ENCODE peak calls at places on chromosomes 7 and 10, in six cellular contexts. A is prostate gland, D is endothelial cell of umbilical vein, C is IMR-90, X is esophagus squamous epithelium, P is H1. T is an unnamed sample. For H3K4me1, the result is how much of the 10 kb centered on the place peaks cover.

GRCh38 chr7:39407139-39407538 is 159.1 kb upstream of the YAE1 start:
- DNase-seq in A (no peak), D (no peak), C (no peak), X (no peak), P (no peak), T (no peak)

GRCh38 chr10:28714401-28715053 is 37.2 kb downstream of the BAMBI start:
- DNase-seq in A (no peak), D (no peak), C (no peak), X (no peak), P (no peak), T (no peak)

GRCh38 chr7:157080111-157080730 is 58.5 kb upstream of the UBE3C start:
- DNase-seq in A (no peak), D (no peak), C (peak), X (no peak), P (no peak), T (no peak)

GRCh38 chr10:69045441-69046300 is 42.2 kb upstream of the SRGN start:
- DNase-seq in A (no peak), D (no peak), C (peak), X (no peak), P (no peak), T (no peak)

GRCh38 chr10:22259280-22259679 is 41.5 kb upstream of the EBLN1 start:
- DNase-seq in A (no peak), D (no peak), C (no peak), X (no peak), P (no peak), T (no peak)

GRCh38 chr7:70193514-70193913 is 595.2 kb downstream of the AUTS2 start:
- DNase-seq in A (no peak), D (no peak), C (peak), X (no peak), P (no peak), T (peak)

GRCh38 chr7:134364619-134365037 is 47.9 kb upstream of the SLC35B4 start:
- DNase-seq in A (no peak), D (peak), C (peak), X (no peak), P (no peak), T (no peak)

GRCh38 chr7:18566829-18567228 is 71.3 kb downstream of the HDAC9 start:
- DNase-seq in A (no peak), D (no peak), C (no peak), X (no peak), P (no peak), T (peak)

GRCh38 chr7:22872087-22872807 is 49.6 kb upstream of the TOMM7 start:
- DNase-seq in A (no peak), D (no peak), C (no peak), X (no peak), P (no peak), T (no peak)

GRCh38 chr10:100334762-100335161 is 4.7 kb upstream of the PKD2L1 start:
- DNase-seq in A (no peak), D (no peak), C (no peak), X (no peak), P (no peak), T (no peak)

GRCh38 chr10:21518629-21519321 is 6.7 kb downstream of the SKIDA1 start:
- DNase-seq in A (no peak), D (peak), C (peak), X (no peak), P (no peak), T (no peak)

GRCh38 chr10:123009105-123009805 is 449 bp downstream of the ACADSB start:
- DNase-seq in A (peak), D (peak), C (no peak), X (no peak), P (no peak), T (peak)

GRCh38 chr10:22321831-22322662 is 1.1 kb downstream of the BMI1 start:
- DNase-seq in A (no peak), D (peak), C (no peak), X (no peak), P (no peak), T (no peak)

GRCh38 chr10:132891994-132892393 is 50.4 kb downstream of the CFAP46 start:
- DNase-seq in A (no peak), D (no peak), C (peak), X (no peak), P (no peak), T (no peak)

GRCh38 chr7:114153700-114154099 is 234.9 kb upstream of the PPP1R3A start:
- DNase-seq in A (no peak), D (no peak), C (no peak), X (no peak), P (no peak), T (no peak)

GRCh38 chr7:117014673-117015133 is 61.4 kb downstream of the ST7 start:
- DNase-seq in A (peak), D (peak), C (peak), X (no peak), P (no peak), T (peak)

GRCh38 chr10:12504176-12504575 is 154.8 kb downstream of the CAMK1D start:
- DNase-seq in A (no peak), D (no peak), C (no peak), X (no peak), P (no peak), T (no peak)

GRCh38 chr10:63355682-63356081 is 110.1 kb downstream of the JMJD1C start:
- DNase-seq in A (no peak), D (no peak), C (no peak), X (no peak), P (no peak), T (no peak)

GRCh38 chr7:49860293-49860692 is 86.9 kb downstream of the VWC2 start:
- DNase-seq in A (no peak), D (no peak), C (no peak), X (no peak), P (no peak), T (no peak)

GRCh38 chr7:15041226-15041625 is 138.7 kb upstream of the DGKB start:
- DNase-seq in A (no peak), D (peak), C (peak), X (no peak), P (no peak), T (no peak)

GRCh38 chr10:95034401-95034800 is 34.9 kb downstream of the CYP2C8 start:
- DNase-seq in A (no peak), D (no peak), C (no peak), X (no peak), P (no peak), T (no peak)

GRCh38 chr10:4006051-4006450 is 221.0 kb upstream of the KLF6 start:
- DNase-seq in A (no peak), D (no peak), C (no peak), X (no peak), P (no peak), T (no peak)

GRCh38 chr7:150941983-150942590 is 36.0 kb downstream of the KCNH2 start:
- DNase-seq in A (no peak), D (no peak), C (no peak), X (no peak), P (no peak), T (peak)

GRCh38 chr7:88020953-88021650 is 87.1 kb downstream of the ADAM22 start:
- DNase-seq in A (no peak), D (peak), C (no peak), X (no peak), P (no peak), T (no peak)

DNA sequence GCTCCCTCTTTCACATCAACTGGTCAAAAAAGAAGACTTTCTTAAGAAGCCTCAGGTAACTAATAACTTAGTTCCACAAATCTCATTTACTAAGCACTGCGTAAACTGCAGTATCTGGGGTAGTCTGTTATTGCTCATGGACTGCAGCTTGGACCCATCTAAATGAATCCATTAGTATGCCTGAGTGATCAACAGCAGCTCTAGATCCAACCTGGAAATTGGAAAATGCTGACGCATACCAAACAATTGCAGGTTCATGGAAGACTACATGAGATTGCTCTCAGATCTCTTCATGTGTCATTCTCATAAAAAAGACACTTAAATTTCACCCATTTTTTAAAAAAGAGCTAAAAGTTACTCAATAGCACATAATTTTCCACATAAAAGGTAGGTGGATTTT is 121.6 kb downstream of the IDE start:
- DNase-seq in A (no peak), D (no peak), C (no peak), X (no peak), P (no peak), T (no peak)
- H3K27ac ChIP-seq in A (no peak), D (no peak), C (no peak), X (no peak), P (no peak), T (no peak)

GRCh38 chr7:128777156-128778123 is 1.8 kb upstream of the OPN1SW start:
- DNase-seq in A (no peak), D (peak), C (peak), X (no peak), P (no peak), T (no peak)

GRCh38 chr7:128773604-128774003 is 2.0 kb downstream of the OPN1SW start:
- DNase-seq in A (no peak), D (no peak), C (no peak), X (no peak), P (no peak), T (no peak)

GRCh38 chr7:128775744-128776474 is at the start of gene OPN1SW:
- DNase-seq in A (no peak), D (no peak), C (no peak), X (no peak), P (no peak), T (no peak)

GRCh38 chr7:128774029-128774689 is 1.4 kb downstream of the OPN1SW start:
- DNase-seq in A (no peak), D (no peak), C (no peak), X (no peak), P (no peak), T (no peak)

DNA sequence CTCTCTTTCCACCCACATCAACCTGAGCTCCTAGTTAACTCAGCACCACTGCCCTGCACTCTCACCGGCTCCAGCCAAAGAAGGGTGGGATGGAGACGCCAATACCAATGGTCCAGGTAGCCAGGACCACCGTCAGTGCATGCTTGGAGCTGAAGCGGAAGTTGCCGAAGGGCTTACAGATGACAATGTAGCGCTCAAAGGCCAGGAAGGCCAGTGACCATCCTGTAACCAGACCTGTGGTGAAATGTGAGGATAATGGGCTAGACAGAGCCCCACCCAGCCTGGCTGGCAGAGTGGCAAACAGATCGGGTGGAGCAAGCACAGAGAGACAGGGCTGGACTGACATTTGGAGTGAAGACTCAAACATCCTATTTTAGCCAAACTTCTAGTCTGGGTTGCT is 673 bp downstream of the OPN1SW start:
- DNase-seq in A (no peak), D (no peak), C (no peak), X (no peak), P (no peak), T (no peak)
- TF ChIP-seq POLR2A in A (no peak), D (no peak), C (no peak), X (no peak), P (no peak), T (no peak)

GRCh38 chr10:30529373-30529998 is 95.5 kb downstream of the MAP3K8 start:
- DNase-seq in A (peak), D (no peak), C (no peak), X (peak), P (no peak), T (peak)
- H3K4me1 ChIP-seq in A (under half), D (under half), C (under half), X (under half), P (under half), T (under half)

DNA sequence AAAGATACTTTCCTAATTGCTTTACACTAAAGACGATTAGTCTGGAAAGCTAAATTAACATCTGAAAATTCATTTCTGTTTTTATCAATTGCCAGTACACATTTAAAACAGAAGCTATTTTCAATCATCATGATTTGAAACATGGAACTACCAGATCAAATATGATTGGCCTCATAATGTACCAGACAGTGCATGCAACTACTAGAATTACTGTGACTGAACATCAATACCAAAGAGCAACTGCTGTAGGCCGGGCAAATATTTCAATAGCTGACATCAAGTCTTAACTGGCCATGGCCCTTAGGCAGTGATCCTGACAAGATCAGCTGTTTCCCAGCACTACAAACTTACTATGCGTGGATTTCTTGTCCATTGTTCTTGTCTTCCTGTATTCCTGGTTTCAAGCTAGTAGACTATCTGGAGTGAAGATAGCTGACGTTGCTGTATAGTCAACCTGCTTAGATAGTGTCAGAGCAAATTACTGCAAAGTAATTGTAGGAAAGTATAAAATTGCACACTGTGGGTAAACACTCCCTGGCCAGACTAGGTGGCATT is 21.7 kb upstream of the WNT16 start:
- DNase-seq in A (no peak), D (no peak), C (no peak), X (no peak), P (no peak), T (no peak)
- H3K27ac ChIP-seq in A (no peak), D (no peak), C (no peak), X (no peak), P (no peak), T (no peak)

DNA sequence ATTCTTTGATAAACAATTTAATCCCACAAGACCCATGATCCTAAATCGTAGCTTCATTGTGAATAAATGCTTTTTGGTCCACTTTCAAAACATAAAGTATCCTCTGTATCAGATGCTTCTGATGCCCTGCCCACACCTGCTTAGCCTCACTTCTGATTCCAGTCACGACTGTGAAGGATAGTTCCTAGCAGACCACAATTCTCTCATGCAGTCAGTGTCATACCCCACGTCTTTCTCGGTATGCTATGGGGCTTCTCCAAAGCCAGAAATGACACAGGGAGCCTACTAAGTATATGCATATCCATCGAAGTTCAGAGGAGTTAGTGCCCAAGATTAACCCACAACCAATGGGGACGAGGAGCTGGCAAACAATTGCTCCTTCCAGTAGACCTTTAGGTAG is 27.6 kb upstream of the CTNNA3 start:
- DNase-seq in A (no peak), D (no peak), C (no peak), X (no peak), P (no peak), T (no peak)
- TF ChIP-seq POLR2A in A (no peak), D (no peak), C (no peak), X (no peak), P (no peak), T (no peak)

DNA sequence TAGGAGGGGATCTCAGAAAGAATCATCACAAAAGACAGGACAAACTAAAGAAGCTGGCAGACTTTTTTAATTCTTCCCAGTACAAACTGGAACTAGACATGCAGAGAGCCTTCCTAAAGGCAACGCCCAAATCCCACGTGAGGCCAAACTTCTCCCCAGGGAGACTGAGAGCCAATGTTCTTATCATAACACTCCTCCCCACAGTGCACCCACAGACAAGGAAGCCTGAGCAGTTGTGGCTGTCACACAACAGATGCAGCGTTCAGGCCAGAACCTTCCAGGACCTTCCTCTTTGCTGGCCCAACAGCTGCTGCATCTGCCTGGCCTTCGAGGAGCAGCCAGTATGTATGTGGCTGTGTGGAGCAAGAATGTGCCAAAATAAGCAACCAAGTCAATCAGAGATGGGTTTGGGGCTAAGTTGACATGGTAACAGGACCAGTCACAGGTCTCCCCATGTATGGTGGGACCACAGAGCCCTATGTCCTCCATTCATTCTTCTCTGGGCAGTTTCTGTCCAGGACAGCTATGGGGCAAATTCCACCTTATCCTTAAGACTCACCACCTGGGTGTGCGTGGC is 34.9 kb downstream of the SRPK2 start:
- DNase-seq in A (no peak), D (no peak), C (no peak), X (no peak), P (no peak), T (peak)
- H3K4me1 ChIP-seq in A (under half), D (under half), C (under half), X (under half), P (under half), T (under half)